ENCODE peak calls at places on chromosomes 16 and 17, in four cellular contexts. O is CD8-positive, alpha-beta T cell; F is HFFc6; K is H1. Z is an unnamed sample.

GRCh38 chr17:40735016-40735415 is 20.1 kb downstream of the KRT25 start:
- DNase-seq in K (no peak), F (no peak), O (no peak), Z (no peak)

GRCh38 chr17:64535357-64535756 is 28.6 kb downstream of the CEP95 start:
- DNase-seq in O (no peak), F (no peak), K (no peak), Z (no peak)

GRCh38 chr17:73591278-73592078 is 52.8 kb downstream of the SDK2 start:
- DNase-seq in F (no peak), O (peak), K (no peak), Z (no peak)

GRCh38 chr16:71894229-71894920 is 956 bp upstream of the IST1 start:
- DNase-seq in K (peak), O (peak), F (peak), Z (peak)

GRCh38 chr16:85658504-85659326 is 30.0 kb downstream of the GINS2 start:
- DNase-seq in K (no peak), F (no peak), O (no peak), Z (no peak)

GRCh38 chr16:85137323-85138072 is 25.2 kb upstream of the CIBAR2 start:
- DNase-seq in O (no peak), K (no peak), F (peak), Z (peak)

GRCh38 chr16:21301895-21302291 is 23.8 kb upstream of the CRYM start:
- DNase-seq in K (no peak), O (no peak), F (no peak), Z (no peak)

GRCh38 chr16:15613676-15614075 is 29.3 kb downstream of the MARF1 start:
- DNase-seq in O (no peak), F (no peak), K (no peak), Z (no peak)

GRCh38 chr16:79772028-79772427 is 171.5 kb upstream of the MAF start:
- DNase-seq in O (no peak), K (no peak), F (no peak), Z (no peak)

GRCh38 chr17:77285594-77286390 is 145.0 kb downstream of the SEC14L1 start:
- DNase-seq in K (no peak), F (peak), O (no peak), Z (no peak)